ENCODE peak calls at places on chromosomes 16 and 17, in six cellular contexts. Q is transverse colon, S is tibial nerve, X is H1, K is SK-N-SH, V is stomach. I is an unnamed sample.

GRCh38 chr16:48113471-48113870 is 42.3 kb downstream of the ABCC12 start:
- DNase-seq in Q (no peak), K (peak; percentile 33), X (no peak), V (no peak), S (no peak), I (no peak)

GRCh38 chr16:54505479-54506247 is 219.1 kb upstream of the IRX3 start:
- DNase-seq in X (no peak), V (no peak), Q (no peak), K (no peak), S (no peak), I (no peak)

GRCh38 chr17:19904924-19905323 is 37.2 kb upstream of the ULK2 start:
- DNase-seq in V (no peak), X (no peak), Q (peak; percentile 24), S (peak; percentile 27), K (no peak), I (no peak)

GRCh38 chr17:47802341-47803022 is 19.1 kb downstream of the OSBPL7 start:
- DNase-seq in Q (peak; percentile 62), S (no peak), X (no peak), K (peak; percentile 90), V (peak; percentile 64), I (no peak)

GRCh38 chr17:72466606-72467005 is 345.8 kb downstream of the SOX9 start:
- DNase-seq in X (no peak), V (no peak), Q (no peak), S (no peak), K (no peak), I (no peak)

GRCh38 chr16:14486520-14487303 is 143.3 kb downstream of the PARN start:
- DNase-seq in V (peak; percentile 92), S (peak; percentile 96), Q (peak; percentile 82), X (no peak), K (peak; percentile 68), I (peak; percentile 97)

GRCh38 chr17:66191607-66192377 is at the start of gene CEP112:
- DNase-seq in Q (peak; percentile 85), V (peak; percentile 76), S (peak; percentile 59), K (peak; percentile 97), X (peak; percentile 84), I (no peak)

GRCh38 chr16:27177031-27177774 is 26.1 kb upstream of the KDM8 start:
- DNase-seq in Q (no peak), K (no peak), X (no peak), V (no peak), S (no peak), I (no peak)

GRCh38 chr17:2904135-2904534 is 107.9 kb downstream of the RAP1GAP2 start:
- DNase-seq in K (peak; percentile 78), X (no peak), S (no peak), V (peak; percentile 76), Q (peak; percentile 22), I (no peak)

GRCh38 chr17:67092291-67092690 is 47.9 kb downstream of the CACNG1 start:
- DNase-seq in Q (no peak), X (no peak), V (no peak), S (no peak), K (no peak), I (no peak)

GRCh38 chr16:49000594-49000993 is 281.0 kb downstream of the CBLN1 start:
- DNase-seq in Q (no peak), X (peak; percentile 10), S (no peak), K (no peak), V (no peak), I (no peak)

GRCh38 chr16:54582631-54583250 is 296.2 kb upstream of the IRX3 start:
- DNase-seq in K (no peak), V (no peak), Q (no peak), X (no peak), S (no peak), I (peak; percentile 82)

GRCh38 chr16:2919511-2920255 is 8.0 kb downstream of the FLYWCH1 start:
- DNase-seq in X (no peak), Q (peak; percentile 61), K (peak; percentile 84), V (peak; percentile 62), S (peak; percentile 77), I (peak; percentile 94)

GRCh38 chr17:27332485-27333409 is 38.8 kb downstream of the WSB1 start:
- DNase-seq in V (peak; percentile 97), X (peak; percentile 95), Q (peak; percentile 98), K (peak; percentile 92), S (peak; percentile 95), I (peak; percentile 98)

GRCh38 chr17:371583-371982 is 19.0 kb upstream of the RPH3AL start:
- DNase-seq in V (no peak), S (no peak), K (no peak), Q (no peak), X (no peak), I (no peak)

GRCh38 chr17:62693616-62694415 is 66.3 kb downstream of the MRC2 start:
- DNase-seq in V (no peak), X (no peak), Q (no peak), K (no peak), S (no peak), I (no peak)

GRCh38 chr16:27771201-27771910 is 221.4 kb downstream of the KATNIP start:
- DNase-seq in X (no peak), K (no peak), V (no peak), Q (no peak), S (no peak), I (no peak)

GRCh38 chr16:55225972-55226542 is 97.9 kb upstream of the IRX6 start:
- DNase-seq in Q (no peak), X (no peak), S (no peak), K (no peak), V (no peak), I (peak; percentile 39)

GRCh38 chr16:13021996-13022395 is 120.6 kb downstream of the SHISA9 start:
- DNase-seq in V (no peak), X (no peak), S (no peak), Q (no peak), K (no peak), I (no peak)

GRCh38 chr17:34782271-34782670 is 179.0 kb downstream of the CCT6B start:
- DNase-seq in Q (no peak), X (no peak), V (no peak), K (peak; percentile 76), S (no peak), I (no peak)

GRCh38 chr16:49754495-49755290 is 101.2 kb downstream of the ZNF423 start:
- DNase-seq in V (no peak), X (peak; percentile 72), Q (peak; percentile 20), K (peak; percentile 50), S (peak; percentile 27), I (no peak)

GRCh38 chr17:69967910-69968411 is 107.1 kb upstream of the KCNJ16 start:
- DNase-seq in S (no peak), Q (no peak), K (no peak), V (no peak), X (no peak), I (no peak)

GRCh38 chr17:2170023-2170422 is 115.1 kb downstream of the HIC1 start:
- DNase-seq in V (no peak), S (no peak), K (no peak), X (no peak), Q (peak; percentile 39), I (no peak)

GRCh38 chr17:42679001-42679491 is 2.3 kb upstream of the PLEKHH3 start:
- DNase-seq in S (peak; percentile 52), V (peak; percentile 63), Q (peak; percentile 76), K (no peak), X (no peak), I (no peak)

GRCh38 chr17:1078062-1078711 is 81.3 kb downstream of the TIMM22 start:
- DNase-seq in Q (no peak), S (no peak), K (peak; percentile 58), X (no peak), V (no peak), I (no peak)

GRCh38 chr17:7014261-7014994 is 2.0 kb downstream of the RNASEK start:
- DNase-seq in V (peak; percentile 99), S (peak; percentile 90), X (peak; percentile 81), K (peak; percentile 94), Q (peak; percentile 99), I (peak; percentile 99)

GRCh38 chr16:48617711-48618148 is 7.8 kb upstream of the N4BP1 start:
- DNase-seq in V (peak; percentile 36), S (peak; percentile 47), K (no peak), X (no peak), Q (no peak), I (no peak)

GRCh38 chr16:4081035-4081434 is 35.2 kb downstream of the ADCY9 start:
- DNase-seq in X (no peak), Q (no peak), K (no peak), S (no peak), V (no peak), I (no peak)

GRCh38 chr16:49854227-49855203 is 1.4 kb downstream of the ZNF423 start:
- DNase-seq in K (peak; percentile 85), X (no peak), V (no peak), S (no peak), Q (peak; percentile 39), I (no peak)

GRCh38 chr16:3640207-3640606 is 14.3 kb upstream of the DNASE1 start:
- DNase-seq in Q (no peak), X (no peak), V (no peak), K (peak; percentile 23), S (no peak), I (no peak)

GRCh38 chr16:86723699-86724098 is 145.3 kb downstream of the FOXL1 start:
- DNase-seq in K (no peak), X (no peak), Q (no peak), V (no peak), S (no peak), I (no peak)

GRCh38 chr16:10312784-10313724 is 72.8 kb upstream of the ATF7IP2 start:
- DNase-seq in S (no peak), Q (no peak), K (no peak), X (no peak), V (peak; percentile 3), I (no peak)
- TF ChIP-seq EP300 in S (no peak), Q (no peak), K (no peak), X (no peak), V (no peak), I (no peak)

GRCh38 chr16:84369938-84370627 is 1.7 kb downstream of the ATP2C2 start:
- DNase-seq in X (no peak), Q (peak; percentile 74), V (no peak), K (no peak), S (no peak), I (no peak)
- H3K27me3 ChIP-seq in X (peaks cover 13% of the 10 kb centered on the region), Q (peaks cover 36% of the 10 kb centered on the region), V (peaks cover 18% of the 10 kb centered on the region), K (peaks cover 81% of the 10 kb centered on the region), S (peaks cover 60% of the 10 kb centered on the region), I (peaks cover 75% of the 10 kb centered on the region)

GRCh38 chr16:85358704-85359146 is 246.5 kb upstream of the CIBAR2 start:
- DNase-seq in S (no peak), X (no peak), K (no peak), V (no peak), Q (no peak), I (no peak)

GRCh38 chr16:85360323-85361277 is 248.3 kb upstream of the CIBAR2 start:
- DNase-seq in S (no peak), X (no peak), Q (peak; percentile 81), V (peak; percentile 77), K (peak; percentile 88), I (no peak)

GRCh38 chr16:85357924-85358505 is 245.7 kb upstream of the CIBAR2 start:
- DNase-seq in X (no peak), Q (no peak), V (no peak), K (no peak), S (no peak), I (no peak)

GRCh38 chr16:85357323-85357722 is 245.1 kb upstream of the CIBAR2 start:
- DNase-seq in V (no peak), S (no peak), Q (no peak), X (no peak), K (no peak), I (no peak)

GRCh38 chr16:85359147-85359822 is 247.0 kb upstream of the CIBAR2 start:
- DNase-seq in Q (no peak), X (no peak), S (no peak), K (no peak), V (no peak), I (no peak)
- TF ChIP-seq EP300 in Q (no peak), X (no peak), S (no peak), K (no peak), V (no peak), I (no peak)

GRCh38 chr17:49967621-49968379 is 1.2 kb upstream of the DLX4 start:
- DNase-seq in S (no peak), Q (no peak), X (no peak), K (no peak), V (no peak), I (no peak)
- H3K27me3 ChIP-seq in S (peaks cover 98% of the 10 kb centered on the region), Q (peaks cover 100% of the 10 kb centered on the region), X (peaks cover 95% of the 10 kb centered on the region), K (peaks cover 100% of the 10 kb centered on the region), V (peaks cover 100% of the 10 kb centered on the region), I (peaks cover 97% of the 10 kb centered on the region)